ENCODE peak calls at places on chromosomes 12 and 14, in nine cellular contexts. X, N, U, I, V, B, L, P and J are unnamed samples.

GRCh38 chr14:36553650-36554260 is 28.7 kb downstream of the NKX2-8 start:
- DNase-seq in P (no peak), V (no peak), N (peak), I (peak), L (peak), U (peak), B (peak), X (peak), J (no peak)

GRCh38 chr12:130969223-130969622 is 15.5 kb downstream of the ADGRD1 start:
- DNase-seq in N (no peak), V (no peak), L (no peak), P (no peak), B (no peak), X (no peak), U (no peak), I (no peak), J (no peak)

GRCh38 chr14:81927069-81927468 is 393.4 kb upstream of the SEL1L start:
- DNase-seq in B (no peak), L (no peak), P (no peak), X (no peak), V (no peak), I (no peak), N (no peak), U (peak), J (no peak)

GRCh38 chr12:69062838-69063237 is 129.9 kb upstream of the CPM start:
- DNase-seq in B (no peak), X (no peak), P (no peak), V (no peak), U (no peak), I (no peak), L (no peak), N (no peak), J (no peak)

GRCh38 chr12:76919388-76920181 is 40.8 kb upstream of the CSRP2 start:
- DNase-seq in V (no peak), B (no peak), L (no peak), U (no peak), X (no peak), N (no peak), P (no peak), I (no peak), J (no peak)

GRCh38 chr12:88242161-88242925 is 100.2 kb downstream of the TMTC3 start:
- DNase-seq in U (peak), N (peak), I (no peak), X (peak), L (peak), V (no peak), P (no peak), B (peak), J (no peak)

GRCh38 chr12:11963841-11964471 is 106.8 kb upstream of the BCL2L14 start:
- DNase-seq in B (no peak), I (no peak), L (no peak), N (no peak), U (no peak), V (no peak), X (no peak), P (no peak), J (no peak)

GRCh38 chr12:123223241-123223668 is 9.7 kb downstream of the MPHOSPH9 start:
- DNase-seq in U (no peak), N (no peak), L (no peak), V (no peak), I (no peak), X (no peak), B (no peak), P (no peak), J (no peak)

GRCh38 chr12:124687695-124688301 is 120.4 kb upstream of the NCOR2 start:
- DNase-seq in I (peak), V (no peak), N (no peak), U (peak), X (no peak), L (no peak), B (no peak), P (no peak), J (no peak)

GRCh38 chr12:98228619-98229538 is 286.5 kb upstream of the TMPO start:
- DNase-seq in L (no peak), P (no peak), N (no peak), I (no peak), B (no peak), X (no peak), V (no peak), U (no peak), J (no peak)

GRCh38 chr14:54676822-54677708 is 110.1 kb downstream of the SAMD4A start:
- DNase-seq in X (peak), U (peak), V (no peak), N (peak), I (no peak), L (peak), P (peak), B (peak), J (peak)

GRCh38 chr12:46390304-46390703 is 17.7 kb upstream of the SLC38A2 start:
- DNase-seq in X (no peak), N (no peak), B (no peak), L (no peak), V (no peak), U (no peak), P (no peak), I (no peak), J (no peak)

GRCh38 chr12:8709124-8709830 is 11.5 kb downstream of the RIMKLB start:
- DNase-seq in B (no peak), P (no peak), V (peak), X (peak), N (no peak), I (no peak), L (no peak), U (no peak), J (no peak)

GRCh38 chr14:26401170-26401968 is 196.5 kb downstream of the NOVA1 start:
- DNase-seq in B (no peak), I (no peak), X (no peak), N (no peak), U (no peak), P (no peak), L (no peak), V (no peak), J (no peak)

GRCh38 chr12:50110127-50110761 is 1.8 kb upstream of the COX14 start:
- DNase-seq in U (peak), P (no peak), I (peak), B (peak), N (no peak), X (no peak), V (peak), L (no peak), J (no peak)

GRCh38 chr14:88380405-88380804 is 5.1 kb upstream of the SPATA7 start:
- DNase-seq in L (peak), I (no peak), X (peak), U (peak), P (no peak), V (no peak), B (no peak), N (peak), J (no peak)

GRCh38 chr14:100419856-100420255 is 96.7 kb downstream of the SLC25A47 start:
- DNase-seq in X (no peak), B (no peak), U (no peak), P (peak), I (peak), L (no peak), V (no peak), N (no peak), J (no peak)

GRCh38 chr14:100416921-100417451 is 93.8 kb downstream of the SLC25A47 start:
- DNase-seq in I (no peak), X (peak), N (peak), L (no peak), P (no peak), B (no peak), U (peak), V (no peak), J (no peak)

GRCh38 chr14:100415226-100415625 is 92.1 kb downstream of the SLC25A47 start:
- DNase-seq in V (no peak), X (no peak), B (no peak), P (no peak), U (no peak), N (no peak), I (no peak), L (no peak), J (no peak)

GRCh38 chr14:100416081-100416480 is 92.9 kb downstream of the SLC25A47 start:
- DNase-seq in P (no peak), U (no peak), I (no peak), N (no peak), L (no peak), X (no peak), B (no peak), V (no peak), J (no peak)

GRCh38 chr14:100417466-100417865 is 94.3 kb downstream of the SLC25A47 start:
- DNase-seq in L (peak), N (peak), I (peak), P (peak), B (peak), X (peak), V (peak), U (peak), J (peak)
- TF ChIP-seq CTCF in L (peak), N (peak), I (peak), P (peak), B (peak), X (peak), V (peak), U (peak), J (peak)

GRCh38 chr12:93243382-93243688 is 134.4 kb upstream of the NUDT4 start:
- DNase-seq in U (no peak), P (no peak), N (no peak), I (no peak), V (no peak), B (no peak), X (no peak), L (no peak), J (no peak)

GRCh38 chr12:93244514-93245077 is 133.1 kb upstream of the NUDT4 start:
- DNase-seq in N (no peak), U (no peak), P (no peak), B (no peak), V (no peak), L (no peak), I (no peak), X (no peak), J (no peak)

GRCh38 chr12:93243689-93244513 is 133.8 kb upstream of the NUDT4 start:
- DNase-seq in V (no peak), X (peak), B (peak), U (peak), L (no peak), N (no peak), P (no peak), I (no peak), J (no peak)

GRCh38 chr12:93245543-93245942 is 132.2 kb upstream of the NUDT4 start:
- DNase-seq in V (no peak), X (no peak), I (no peak), N (no peak), B (no peak), L (no peak), U (no peak), P (no peak), J (no peak)

DNA sequence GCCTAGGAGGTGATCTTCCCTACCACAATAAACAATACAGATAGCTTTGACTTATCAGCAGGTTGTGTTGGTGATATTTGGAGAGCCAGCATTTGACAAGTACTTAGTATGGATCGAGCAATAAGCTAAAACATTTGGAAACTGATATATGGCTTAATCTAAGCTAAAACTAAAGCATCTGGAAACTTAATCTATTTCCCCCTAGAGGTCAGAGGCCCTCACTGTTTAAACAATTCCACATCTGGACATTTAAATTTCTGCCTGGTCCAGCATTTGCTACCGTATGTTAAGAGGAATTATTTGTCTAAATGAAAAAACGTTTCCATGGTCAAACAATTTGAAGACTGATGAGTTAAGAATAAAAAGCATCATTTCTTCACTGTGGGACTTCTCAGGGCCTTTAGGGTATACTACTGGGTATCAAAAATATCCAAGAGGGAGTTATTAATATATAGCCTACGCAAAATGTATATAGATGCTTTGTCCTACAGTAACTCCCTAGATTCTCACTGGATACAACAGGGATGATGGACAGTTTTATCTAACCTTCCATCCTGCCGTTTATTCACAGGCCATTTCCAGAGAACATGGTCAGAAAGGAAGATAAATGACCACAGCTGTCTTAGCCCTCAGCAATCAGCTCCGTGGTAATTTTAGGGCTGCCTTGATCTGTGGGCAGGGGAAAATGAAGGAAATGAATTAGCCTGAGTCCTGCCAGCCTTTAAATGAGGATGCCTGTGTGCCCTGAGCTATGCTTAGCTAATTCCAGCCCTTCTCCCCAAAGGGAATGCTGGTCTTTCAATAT is 135.4 kb upstream of the NUDT4 start:
- DNase-seq in I (no peak), P (no peak), V (no peak), U (no peak), L (no peak), N (no peak), X (no peak), B (peak), J (no peak)
- TF ChIP-seq CTCF in I (no peak), P (no peak), V (no peak), U (no peak), L (no peak), N (no peak), X (peak), B (no peak), J (no peak)

GRCh38 chr12:55132816-55133215 is 6.6 kb downstream of the OR9K2 start:
- DNase-seq in P (no peak), B (no peak), U (no peak), N (no peak), X (no peak), L (no peak), I (no peak), V (no peak), J (no peak)
- TF ChIP-seq CTCF in P (no peak), B (no peak), U (peak), N (no peak), X (peak), L (peak), I (no peak), V (no peak), J (peak)

GRCh38 chr12:64883264-64884163 is 59.1 kb downstream of the TBC1D30 start:
- DNase-seq in L (no peak), P (no peak), B (no peak), V (no peak), I (no peak), X (no peak), N (peak), U (no peak), J (no peak)
- TF ChIP-seq CTCF in L (no peak), P (no peak), B (no peak), V (no peak), I (peak), X (peak), N (no peak), U (no peak), J (peak)